ENCODE peak calls at places on chromosomes 3 and 15, in eight cellular contexts. Q is ureter; P is immature natural killer cell; X is effector CD4-positive, alpha-beta T cell; K is stimulated activated naive CD4-positive, alpha-beta T cell; C is lower lobe of right lung; V is NB4; F is H7. U is an unnamed sample.

GRCh38 chr3:67064105-67064504 is 66.0 kb downstream of the KBTBD8 start:
- DNase-seq in Q (no peak), P (no peak), X (no peak), K (no peak), C (no peak), V (no peak), F (no peak), U (no peak)

GRCh38 chr15:72451224-72451623 is 22.9 kb upstream of the ARIH1 start:
- DNase-seq in Q (no peak), P (no peak), X (no peak), K (no peak), C (no peak), V (no peak), F (no peak), U (no peak)

GRCh38 chr3:194095464-194095863 is 40.5 kb upstream of the HES1 start:
- DNase-seq in Q (peak), P (no peak), X (no peak), K (no peak), C (peak), V (no peak), F (no peak), U (peak)

GRCh38 chr3:49668414-49668797 is 5.7 kb upstream of the APEH start:
- DNase-seq in Q (no peak), P (no peak), X (no peak), K (no peak), C (no peak), V (peak), F (peak), U (no peak)

GRCh38 chr3:114128826-114129225 is 50.0 kb downstream of the DRD3 start:
- DNase-seq in Q (no peak), P (no peak), X (no peak), K (no peak), C (no peak), V (no peak), F (no peak), U (no peak)

GRCh38 chr15:63196846-63197245 is 7.4 kb downstream of the RAB8B start:
- DNase-seq in Q (no peak), P (no peak), X (no peak), K (no peak), C (no peak), V (no peak), F (no peak), U (no peak)

GRCh38 chr15:68385671-68386586 is 46.0 kb downstream of the ITGA11 start:
- DNase-seq in Q (peak), P (no peak), X (no peak), K (no peak), C (peak), V (no peak), F (no peak), U (peak)

GRCh38 chr3:107283948-107284347 is 93.3 kb upstream of the CCDC54 start:
- DNase-seq in Q (no peak), P (no peak), X (no peak), K (no peak), C (no peak), V (no peak), F (no peak), U (no peak)

GRCh38 chr3:18446067-18446793 is 21.1 kb upstream of the SATB1 start:
- DNase-seq in Q (no peak), P (no peak), X (no peak), K (no peak), C (no peak), V (peak), F (peak), U (no peak)

GRCh38 chr3:52723935-52724334 is 18.0 kb downstream of the SPCS1 start:
- DNase-seq in Q (no peak), P (no peak), X (no peak), K (no peak), C (no peak), V (no peak), F (no peak), U (no peak)

GRCh38 chr3:174548841-174549623 is 310.1 kb upstream of the NAALADL2 start:
- DNase-seq in Q (no peak), P (no peak), X (no peak), K (no peak), C (no peak), V (no peak), F (no peak), U (peak)

GRCh38 chr3:58266577-58266976 is 29.0 kb downstream of the ABHD6 start:
- DNase-seq in Q (no peak), P (no peak), X (no peak), K (no peak), C (no peak), V (no peak), F (no peak), U (no peak)

GRCh38 chr3:142077859-142078500 is 71.4 kb downstream of the TFDP2 start:
- DNase-seq in Q (no peak), P (no peak), X (no peak), K (no peak), C (peak), V (no peak), F (no peak), U (no peak)

GRCh38 chr3:135432402-135432801 is 533.1 kb upstream of the PPP2R3A start:
- DNase-seq in Q (no peak), P (no peak), X (no peak), K (no peak), C (no peak), V (no peak), F (no peak), U (no peak)

GRCh38 chr3:12758025-12758830 is 831 bp downstream of the TMEM40 start:
- DNase-seq in Q (peak), P (no peak), X (no peak), K (no peak), C (peak), V (no peak), F (peak), U (peak)

GRCh38 chr3:69389520-69390248 is 3.8 kb upstream of the FRMD4B start:
- DNase-seq in Q (no peak), P (no peak), X (no peak), K (no peak), C (no peak), V (no peak), F (no peak), U (no peak)

U was measured in SJCRH30.